ENCODE peak calls at places on chromosome 6, in five cellular contexts. N is right lobe of liver, Q is GM23338, P is psoas muscle, G is mammary epithelial cell. T is an unnamed sample.
A peak's percentile ranks its signal among the peaks of the same experiment; 100 is the strongest.

GRCh38 chr6:100229512-100229911 is 235.2 kb downstream of the SIM1 start:
- DNase-seq in N (no peak), Q (no peak), P (no peak), G (no peak), T (peak; percentile 16)

GRCh38 chr6:105567140-105567539 is 164.3 kb upstream of the PREP start:
- DNase-seq in N (no peak), Q (no peak), P (no peak), G (no peak), T (no peak)

GRCh38 chr6:134347916-134348805 is 30.2 kb upstream of the SGK1 start:
- DNase-seq in N (no peak), Q (no peak), P (peak; percentile 75), G (peak; percentile 56), T (no peak)

GRCh38 chr6:37654727-37655500 is 42.8 kb downstream of the MDGA1 start:
- DNase-seq in N (no peak), Q (no peak), P (no peak), G (no peak), T (no peak)

GRCh38 chr6:29675561-29675960 is 5.4 kb downstream of the ZFP57 start:
- DNase-seq in N (no peak), Q (no peak), P (no peak), G (peak; percentile 76), T (no peak)

GRCh38 chr6:102812242-102812641 is 1418.7 kb downstream of the GRIK2 start:
- DNase-seq in N (no peak), Q (no peak), P (no peak), G (peak; percentile 0), T (no peak)

GRCh38 chr6:141415896-141416295 is 716.8 kb upstream of the GJE1 start:
- DNase-seq in N (no peak), Q (no peak), P (no peak), G (no peak), T (no peak)

GRCh38 chr6:75210885-75211739 is 5.3 kb upstream of the COL12A1 start:
- DNase-seq in N (no peak), Q (peak; percentile 88), P (no peak), G (peak; percentile 47), T (peak; percentile 63)

GRCh38 chr6:15426395-15426794 is 180.5 kb downstream of the JARID2 start:
- DNase-seq in N (no peak), Q (no peak), P (no peak), G (no peak), T (no peak)

GRCh38 chr6:80642452-80642851 is 536.0 kb downstream of the BCKDHB start:
- DNase-seq in N (no peak), Q (no peak), P (no peak), G (peak; percentile 29), T (no peak)

GRCh38 chr6:119533603-119534279 is 184.2 kb upstream of the MAN1A1 start:
- DNase-seq in N (no peak), Q (no peak), P (no peak), G (peak; percentile 83), T (peak; percentile 28)

GRCh38 chr6:10101551-10102252 is 313.2 kb downstream of the TFAP2A start:
- DNase-seq in N (no peak), Q (no peak), P (no peak), G (peak; percentile 70), T (no peak)

GRCh38 chr6:5898563-5898962 is 108.2 kb downstream of the NRN1 start:
- DNase-seq in N (no peak), Q (peak; percentile 45), P (no peak), G (no peak), T (no peak)

GRCh38 chr6:111921108-111921507 is 47.9 kb upstream of the FYN start:
- DNase-seq in N (no peak), Q (peak; percentile 71), P (no peak), G (no peak), T (no peak)

GRCh38 chr6:4327841-4328240 is 192.5 kb upstream of the ECI2 start:
- DNase-seq in N (no peak), Q (no peak), P (no peak), G (no peak), T (no peak)

GRCh38 chr6:34045698-34046097 is 100.2 kb downstream of the GRM4 start:
- DNase-seq in N (no peak), Q (no peak), P (no peak), G (no peak), T (no peak)

GRCh38 chr6:147715035-147715434 is 206.5 kb downstream of the SAMD5 start:
- DNase-seq in N (no peak), Q (no peak), P (no peak), G (no peak), T (no peak)

GRCh38 chr6:6785163-6785521 is 196.6 kb downstream of the LY86 start:
- DNase-seq in N (no peak), Q (no peak), P (no peak), G (no peak), T (peak; percentile 80)

GRCh38 chr6:161546632-161547031 is 272.8 kb upstream of the AGPAT4 start:
- DNase-seq in N (no peak), Q (no peak), P (no peak), G (no peak), T (no peak)

GRCh38 chr6:10419749-10420545 is 5.1 kb upstream of the TFAP2A start:
- DNase-seq in N (no peak), Q (no peak), P (no peak), G (peak; percentile 87), T (no peak)

GRCh38 chr6:72758901-72759300 is 137.0 kb downstream of the KCNQ5 start:
- DNase-seq in N (no peak), Q (no peak), P (no peak), G (no peak), T (no peak)

GRCh38 chr6:31930962-31931361 is 3.4 kb downstream of the C2 start:
- DNase-seq in N (no peak), Q (no peak), P (no peak), G (no peak), T (no peak)

DNA sequence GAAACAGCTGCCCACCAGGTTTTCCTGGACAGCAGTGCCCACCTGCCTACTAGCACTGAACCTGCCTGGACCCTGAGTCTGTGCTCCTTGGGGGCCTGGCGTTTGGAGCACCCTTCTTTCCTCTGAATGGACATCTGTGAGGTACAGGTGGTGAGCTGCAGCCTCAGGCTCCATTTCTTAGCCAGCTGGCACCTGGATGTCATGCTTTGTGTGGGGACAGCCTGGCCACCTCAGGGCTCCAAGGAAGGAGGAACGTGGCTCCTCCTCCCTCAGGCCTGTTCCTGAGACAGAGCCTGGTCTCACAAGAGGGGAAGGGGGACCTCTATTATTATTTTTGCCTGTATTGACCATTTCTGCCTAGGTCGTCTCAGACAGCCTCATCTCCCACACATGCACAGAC is 8.1 kb downstream of the TMEM151B start:
- DNase-seq in N (no peak), Q (no peak), P (no peak), G (no peak), T (no peak)
- H3K27me3 ChIP-seq in N (no peaks in the 10 kb centered on the region), Q (peaks cover 35% of the 10 kb centered on the region), P (no peaks in the 10 kb centered on the region), G (peaks cover 7% of the 10 kb centered on the region), T (no peaks in the 10 kb centered on the region)

GRCh38 chr6:98824163-98824906 is 10.0 kb upstream of the POU3F2 start:
- DNase-seq in N (no peak), Q (peak; percentile 65), P (no peak), G (no peak), T (no peak)
- TF ChIP-seq CTCF in N (no peak), Q (no peak), P (no peak), G (no peak), T (no peak)

GRCh38 chr6:108948252-108948651 is 100.0 kb downstream of the ARMC2 start:
- DNase-seq in N (no peak), Q (no peak), P (no peak), G (no peak), T (no peak)
- H3K4me1 ChIP-seq in N (no peaks in the 10 kb centered on the region), Q (peaks cover 9% of the 10 kb centered on the region), P (peaks cover 65% of the 10 kb centered on the region), G (peaks cover 39% of the 10 kb centered on the region), T (peaks cover 41% of the 10 kb centered on the region)

GRCh38 chr6:1347187-1347560 is 35.3 kb downstream of the FOXQ1 start:
- DNase-seq in N (no peak), Q (no peak), P (no peak), G (no peak), T (no peak)

GRCh38 chr6:1346556-1347186 is 34.8 kb downstream of the FOXQ1 start:
- DNase-seq in N (no peak), Q (no peak), P (no peak), G (no peak), T (no peak)

GRCh38 chr6:1351381-1352008 is 37.9 kb upstream of the FOXF2 start:
- DNase-seq in N (no peak), Q (peak; percentile 16), P (no peak), G (no peak), T (no peak)

GRCh38 chr6:1346101-1346500 is 34.2 kb downstream of the FOXQ1 start:
- DNase-seq in N (no peak), Q (no peak), P (no peak), G (no peak), T (no peak)

GRCh38 chr6:1348675-1349074 is 36.8 kb downstream of the FOXQ1 start:
- DNase-seq in N (no peak), Q (peak; percentile 63), P (peak; percentile 28), G (no peak), T (no peak)
- H3K27me3 ChIP-seq in N (no peaks in the 10 kb centered on the region), Q (no peaks in the 10 kb centered on the region), P (no peaks in the 10 kb centered on the region), G (no peaks in the 10 kb centered on the region), T (no peaks in the 10 kb centered on the region)

DNA sequence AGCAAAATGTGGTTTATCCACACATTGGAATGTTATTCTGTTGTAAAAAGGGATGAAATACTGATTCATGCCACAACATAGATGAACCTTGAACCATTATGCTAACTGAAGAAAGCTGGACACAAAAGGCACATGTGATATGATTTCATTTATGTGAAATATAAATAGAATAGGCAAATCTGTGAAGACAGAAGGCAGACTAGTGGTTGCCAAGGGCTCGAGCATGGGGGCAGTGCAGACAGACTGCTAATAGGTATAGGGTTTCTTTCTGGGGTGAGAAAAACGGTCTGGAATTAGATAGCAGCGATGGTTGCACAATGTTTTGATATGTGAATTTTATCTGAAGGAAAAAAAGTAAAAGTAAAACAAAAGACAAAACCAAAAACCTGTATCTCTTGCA is 54.6 kb upstream of the FNDC1 start:
- DNase-seq in N (no peak), Q (no peak), P (no peak), G (no peak), T (no peak)
- TF ChIP-seq CTCF in N (no peak), Q (no peak), P (no peak), G (no peak), T (no peak)